ENCODE peak calls at places on chromosomes 5 and 9, in nine cellular contexts. Z, T, N, J, W, F, A, V and B are unnamed samples.

GRCh38 chr9:131727184-131727785 is 12.6 kb downstream of the RAPGEF1 start:
- DNase-seq in Z (no peak), T (peak), N (no peak), J (no peak), W (no peak), F (no peak), A (no peak), V (no peak), B (no peak)

GRCh38 chr5:149018909-149019443 is 43.9 kb downstream of the SH3TC2 start:
- DNase-seq in Z (no peak), T (peak), N (peak), J (no peak), W (no peak), F (no peak), A (no peak), V (no peak), B (no peak)

GRCh38 chr5:146047396-146047795 is 58.0 kb downstream of the PLAC8L1 start:
- DNase-seq in Z (no peak), T (no peak), N (no peak), J (no peak), W (no peak), F (no peak), A (no peak), V (no peak), B (no peak)

GRCh38 chr5:31232273-31232888 is 38.9 kb downstream of the CDH6 start:
- DNase-seq in Z (no peak), T (peak), N (peak), J (no peak), W (no peak), F (peak), A (no peak), V (peak), B (no peak)

GRCh38 chr5:59640411-59640810 is 253.1 kb downstream of the PDE4D start:
- DNase-seq in Z (no peak), T (no peak), N (peak), J (no peak), W (peak), F (no peak), A (no peak), V (no peak), B (no peak)

GRCh38 chr5:59173568-59173967 is 590.7 kb downstream of the RAB3C start:
- DNase-seq in Z (no peak), T (no peak), N (peak), J (no peak), W (no peak), F (no peak), A (no peak), V (no peak), B (no peak)

GRCh38 chr9:107395126-107395525 is 94.4 kb downstream of the KLF4 start:
- DNase-seq in Z (no peak), T (no peak), N (no peak), J (no peak), W (no peak), F (no peak), A (no peak), V (no peak), B (no peak)

GRCh38 chr9:109331353-109331752 is 10.5 kb upstream of the EPB41L4B start:
- DNase-seq in Z (no peak), T (no peak), N (no peak), J (no peak), W (no peak), F (no peak), A (peak), V (no peak), B (no peak)

GRCh38 chr9:87320485-87320884 is 177.2 kb upstream of the DAPK1 start:
- DNase-seq in Z (no peak), T (no peak), N (no peak), J (no peak), W (no peak), F (no peak), A (no peak), V (no peak), B (no peak)

GRCh38 chr9:250039-250438 is 35.4 kb downstream of the DOCK8 start:
- DNase-seq in Z (no peak), T (no peak), N (no peak), J (no peak), W (no peak), F (no peak), A (no peak), V (no peak), B (no peak)

GRCh38 chr5:43192558-43193170 is 639 bp downstream of the NIM1K start:
- DNase-seq in Z (peak), T (peak), N (peak), J (peak), W (peak), F (no peak), A (peak), V (no peak), B (no peak)

GRCh38 chr5:133945561-133945960 is 22.9 kb downstream of the C5orf15 start:
- DNase-seq in Z (no peak), T (no peak), N (no peak), J (no peak), W (no peak), F (no peak), A (no peak), V (no peak), B (no peak)

GRCh38 chr5:154406231-154406630 is 39.6 kb upstream of the SAP30L start:
- DNase-seq in Z (no peak), T (no peak), N (no peak), J (no peak), W (no peak), F (no peak), A (no peak), V (no peak), B (no peak)

GRCh38 chr9:134066923-134067851 is 639 bp downstream of the BRD3 start:
- DNase-seq in Z (peak), T (peak), N (peak), J (no peak), W (peak), F (no peak), A (peak), V (peak), B (peak)

GRCh38 chr9:114012126-114012525 is 66.0 kb downstream of the AMBP start:
- DNase-seq in Z (no peak), T (no peak), N (peak), J (no peak), W (no peak), F (no peak), A (no peak), V (no peak), B (no peak)

GRCh38 chr5:179314606-179315355 is 30.5 kb downstream of the ADAMTS2 start:
- DNase-seq in Z (no peak), T (no peak), N (no peak), J (no peak), W (peak), F (no peak), A (peak), V (no peak), B (no peak)

GRCh38 chr9:69174645-69175487 is 789 bp downstream of the TJP2 start:
- DNase-seq in Z (no peak), T (peak), N (peak), J (no peak), W (peak), F (no peak), A (no peak), V (peak), B (peak)

GRCh38 chr5:95631991-95632675 is 12.2 kb downstream of the GPR150 start:
- DNase-seq in Z (peak), T (peak), N (no peak), J (peak), W (no peak), F (no peak), A (no peak), V (no peak), B (peak)

GRCh38 chr9:129962889-129963703 is 79.9 kb downstream of the FNBP1 start:
- DNase-seq in Z (peak), T (peak), N (peak), J (peak), W (no peak), F (no peak), A (peak), V (no peak), B (peak)

GRCh38 chr5:72109625-72110024 is 2.4 kb downstream of the MAP1B start:
- DNase-seq in Z (no peak), T (peak), N (peak), J (no peak), W (no peak), F (no peak), A (no peak), V (peak), B (peak)

GRCh38 chr5:158755971-158756370 is 343.7 kb downstream of the EBF1 start:
- DNase-seq in Z (no peak), T (no peak), N (no peak), J (no peak), W (no peak), F (no peak), A (no peak), V (no peak), B (no peak)

GRCh38 chr9:89903076-89903475 is 298.3 kb downstream of the GADD45G start:
- DNase-seq in Z (no peak), T (no peak), N (no peak), J (no peak), W (no peak), F (no peak), A (no peak), V (no peak), B (no peak)

GRCh38 chr5:6508931-6509330 is 60.3 kb downstream of the UBE2QL1 start:
- DNase-seq in Z (no peak), T (no peak), N (no peak), J (no peak), W (no peak), F (no peak), A (no peak), V (no peak), B (no peak)

GRCh38 chr5:154861946-154862345 is 3.5 kb downstream of the CNOT8 start:
- DNase-seq in Z (no peak), T (no peak), N (no peak), J (no peak), W (no peak), F (no peak), A (no peak), V (no peak), B (no peak)

GRCh38 chr9:69047331-69047730 is 11.8 kb downstream of the FXN start:
- DNase-seq in Z (no peak), T (no peak), N (no peak), J (no peak), W (no peak), F (no peak), A (no peak), V (no peak), B (no peak)

GRCh38 chr9:21317956-21318923 is 13.1 kb upstream of the IFNA5 start:
- DNase-seq in Z (peak), T (peak), N (peak), J (no peak), W (no peak), F (peak), A (no peak), V (no peak), B (no peak)

GRCh38 chr5:175257847-175258194 is 186.2 kb downstream of the DRD1 start:
- DNase-seq in Z (no peak), T (no peak), N (no peak), J (no peak), W (no peak), F (no peak), A (no peak), V (no peak), B (no peak)

GRCh38 chr5:91281409-91281808 is 101.7 kb downstream of the ARRDC3 start:
- DNase-seq in Z (no peak), T (no peak), N (no peak), J (no peak), W (no peak), F (no peak), A (no peak), V (peak), B (no peak)